ENCODE peak calls at places on chromosome 19, in five cellular contexts. H, P, N, G and Q are unnamed samples.

GRCh38 chr19:13396256-13397080 is 109.8 kb downstream of the CACNA1A start:
- DNase-seq in H (peak), G (no peak), N (no peak), P (peak), Q (peak)

GRCh38 chr19:9857920-9858746 is 23.0 kb downstream of the PIN1 start:
- DNase-seq in P (no peak), N (no peak), G (peak), H (no peak), Q (no peak)

GRCh38 chr19:19619121-19619848 is 798 bp upstream of the PBX4 start:
- DNase-seq in P (no peak), N (peak), G (no peak), H (no peak), Q (no peak)

GRCh38 chr19:15118789-15119494 is 11.7 kb downstream of the SYDE1 start:
- DNase-seq in N (no peak), P (no peak), H (no peak), G (no peak), Q (no peak)

GRCh38 chr19:17052439-17052838 is 22.8 kb downstream of the HAUS8 start:
- DNase-seq in H (peak), P (no peak), N (no peak), G (no peak), Q (peak)

GRCh38 chr19:18321729-18322091 is 1.2 kb downstream of the LSM4 start:
- DNase-seq in N (no peak), H (no peak), G (no peak), P (no peak), Q (no peak)

GRCh38 chr19:12833747-12834417 is 497 bp downstream of the RTBDN start:
- DNase-seq in H (peak), P (no peak), N (peak), G (no peak), Q (no peak)

GRCh38 chr19:48975947-48976847 is 11.1 kb downstream of the FTL start:
- DNase-seq in G (no peak), P (peak), H (no peak), N (no peak), Q (no peak)

GRCh38 chr19:29702161-29702957 is 12.7 kb downstream of the C19orf12 start:
- DNase-seq in G (no peak), N (no peak), P (no peak), H (no peak), Q (no peak)

GRCh38 chr19:55638864-55639359 is 1.9 kb upstream of the ZNF580 start:
- DNase-seq in P (peak), G (peak), H (no peak), N (no peak), Q (no peak)

GRCh38 chr19:23415034-23415433 is 19.8 kb upstream of the ZNF91 start:
- DNase-seq in P (no peak), H (no peak), N (no peak), G (no peak), Q (no peak)

GRCh38 chr19:16541526-16542044 is 652 bp downstream of the CHERP start:
- DNase-seq in N (peak), G (no peak), H (no peak), P (no peak), Q (peak)

GRCh38 chr19:46471116-46471733 is at the start of gene PNMA8A:
- DNase-seq in N (peak), H (peak), G (no peak), P (peak), Q (peak)

GRCh38 chr19:5567360-5567970 is at the start of gene TINCR:
- DNase-seq in N (peak), P (no peak), H (no peak), G (no peak), Q (no peak)

GRCh38 chr19:49327878-49328544 is 3.0 kb upstream of the SLC6A16 start:
- DNase-seq in G (no peak), P (peak), H (peak), N (no peak), Q (peak)

GRCh38 chr19:13835791-13836723 is 40.8 kb downstream of the ZSWIM4 start:
- DNase-seq in G (no peak), N (peak), H (no peak), P (no peak), Q (no peak)

GRCh38 chr19:6220385-6221191 is 59.2 kb downstream of the MLLT1 start:
- DNase-seq in G (no peak), P (no peak), N (peak), H (no peak), Q (no peak)

GRCh38 chr19:4831351-4832340 is at the start of gene TICAM1:
- DNase-seq in H (peak), G (peak), N (peak), P (peak), Q (peak)

GRCh38 chr19:46287585-46287984 is 9.3 kb upstream of the HIF3A start:
- DNase-seq in H (no peak), P (no peak), N (no peak), G (no peak), Q (no peak)

GRCh38 chr19:18415177-18415867 is 3.9 kb upstream of the SSBP4 start:
- DNase-seq in H (no peak), N (peak), P (no peak), G (no peak), Q (no peak)

GRCh38 chr19:16351133-16351809 is 26.6 kb downstream of the KLF2 start:
- DNase-seq in H (no peak), N (no peak), P (no peak), G (no peak), Q (no peak)

GRCh38 chr19:2168619-2169424 is 5.1 kb downstream of the DOT1L start:
- DNase-seq in P (peak), H (peak), G (no peak), N (peak), Q (peak)

GRCh38 chr19:32708457-32708856 is 11.1 kb upstream of the TDRD12 start:
- DNase-seq in P (no peak), G (no peak), H (no peak), N (no peak), Q (no peak)

GRCh38 chr19:45798995-45799517 is 6.4 kb upstream of the DMWD start:
- DNase-seq in G (peak), P (peak), H (peak), N (peak), Q (no peak)

GRCh38 chr19:13068064-13068807 is 34.4 kb downstream of the LYL1 start:
- DNase-seq in G (no peak), H (no peak), P (no peak), N (no peak), Q (no peak)

GRCh38 chr19:43727593-43727853 is 11.6 kb downstream of the IRGC start:
- DNase-seq in G (no peak), N (no peak), P (no peak), H (no peak), Q (no peak)

GRCh38 chr19:58058428-58058827 is 654 bp upstream of the ZNF135 start:
- DNase-seq in H (no peak), P (no peak), N (no peak), G (no peak), Q (no peak)

GRCh38 chr19:58059003-58059671 is at the start of gene ZNF135:
- DNase-seq in H (peak), P (no peak), G (peak), N (peak), Q (no peak)

GRCh38 chr19:58059681-58060080 is 599 bp downstream of the ZNF135 start:
- DNase-seq in G (no peak), N (peak), P (no peak), H (no peak), Q (no peak)

GRCh38 chr19:58056861-58057260 is 2.2 kb upstream of the ZNF135 start:
- DNase-seq in N (no peak), P (no peak), H (no peak), G (no peak), Q (no peak)

GRCh38 chr19:58060231-58060630 is 1.1 kb downstream of the ZNF135 start:
- DNase-seq in N (no peak), H (no peak), P (no peak), G (no peak), Q (no peak)
- H3K27ac ChIP-seq in N (no peak), H (no peak), P (no peak), G (no peak), Q (no peak)

DNA sequence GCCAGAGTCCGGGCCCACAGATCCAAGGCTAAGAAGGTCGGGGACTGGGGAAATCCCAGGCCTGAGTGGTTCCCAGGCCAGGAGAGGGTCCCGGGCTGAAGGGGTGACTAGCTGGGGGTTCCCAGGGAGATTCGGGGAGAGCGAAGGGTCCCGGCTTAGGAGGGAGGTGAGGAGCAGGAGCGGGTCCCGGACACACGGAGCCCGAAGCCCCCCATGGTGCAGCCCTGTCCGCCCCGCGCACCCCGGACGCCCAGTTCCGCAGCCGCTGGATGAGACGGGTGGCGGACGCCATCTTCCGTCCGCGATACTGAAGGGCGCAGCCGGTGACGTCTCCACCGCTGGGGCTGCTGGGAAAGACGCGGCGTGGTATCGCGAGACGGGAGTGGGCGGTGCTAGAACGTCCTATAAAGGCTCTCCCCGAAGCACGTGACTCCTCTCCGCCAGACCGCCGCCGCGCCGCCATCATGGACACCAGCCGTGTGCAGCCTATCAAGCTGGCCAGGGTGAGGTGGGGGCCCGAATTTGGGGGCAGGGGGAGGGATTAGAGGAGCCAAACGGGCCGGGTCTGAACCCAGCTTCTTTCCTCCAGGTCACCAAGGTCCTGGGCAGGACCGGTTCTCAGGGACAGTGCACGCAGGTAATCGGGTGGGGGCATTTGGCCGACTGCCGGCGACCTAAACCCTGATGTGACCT is at the start of the genes NDUFA7 and RPS28:
- DNase-seq in P (peak), H (peak), G (peak), N (peak), Q (peak)
- TF ChIP-seq CTCF in P (no peak), H (no peak), G (peak), N (no peak), Q (peak)

GRCh38 chr19:41569481-41570150 is 6.3 kb upstream of the CEACAM21 start:
- DNase-seq in H (no peak), P (no peak), N (peak), G (no peak), Q (no peak)

GRCh38 chr19:41563847-41564514 is 12.0 kb upstream of the CEACAM21 start:
- DNase-seq in N (no peak), G (no peak), H (peak), P (no peak), Q (no peak)

GRCh38 chr19:41564515-41565383 is 11.2 kb upstream of the CEACAM21 start:
- DNase-seq in G (no peak), P (no peak), N (peak), H (no peak), Q (no peak)

GRCh38 chr19:41570179-41570578 is 5.8 kb upstream of the CEACAM21 start:
- DNase-seq in N (no peak), H (no peak), P (no peak), G (no peak), Q (no peak)

GRCh38 chr19:41565384-41565730 is 10.6 kb upstream of the CEACAM21 start:
- DNase-seq in P (no peak), N (no peak), H (no peak), G (no peak), Q (no peak)
- H3K27ac ChIP-seq in P (no peak), N (no peak), H (no peak), G (no peak), Q (no peak)

DNA sequence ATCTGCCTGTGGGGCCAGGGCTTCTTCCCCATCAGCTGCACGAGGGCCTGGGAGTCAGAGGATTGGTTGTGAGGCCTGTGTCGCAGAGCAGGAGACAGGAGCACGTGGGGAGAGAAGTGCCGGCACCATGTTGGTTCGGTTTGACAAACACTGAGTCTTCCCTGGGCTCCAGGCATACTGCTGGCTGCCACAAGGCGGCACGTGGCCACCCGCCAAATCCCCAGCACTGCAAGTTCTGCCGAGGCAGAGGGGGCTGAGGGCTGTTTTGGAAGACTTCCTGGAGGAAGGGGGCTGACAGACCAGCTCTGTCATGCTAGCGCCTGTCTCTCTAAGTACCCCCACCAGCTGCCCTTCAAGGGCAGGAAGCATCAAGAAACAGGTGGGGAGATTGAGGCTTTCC is 9.5 kb downstream of the SHANK1 start:
- DNase-seq in N (no peak), P (no peak), G (no peak), H (no peak), Q (no peak)
- TF ChIP-seq CTCF in N (no peak), P (no peak), G (no peak), H (no peak), Q (peak)

GRCh38 chr19:3188627-3189596 is 3.2 kb downstream of the NCLN start:
- DNase-seq in G (no peak), P (no peak), N (peak), H (no peak), Q (no peak)
- H3K27ac ChIP-seq in G (no peak), P (no peak), N (peak), H (peak), Q (no peak)

GRCh38 chr19:41159861-41160260 is 33.2 kb upstream of the CYP2S1 start:
- DNase-seq in H (no peak), P (no peak), G (no peak), N (no peak), Q (no peak)

GRCh38 chr19:41156207-41156606 is 36.8 kb upstream of the CYP2S1 start:
- DNase-seq in G (no peak), H (no peak), P (no peak), N (no peak), Q (no peak)

GRCh38 chr19:41166888-41167804 is 25.9 kb upstream of the CYP2S1 start:
- DNase-seq in P (no peak), N (no peak), H (no peak), G (no peak), Q (no peak)

DNA sequence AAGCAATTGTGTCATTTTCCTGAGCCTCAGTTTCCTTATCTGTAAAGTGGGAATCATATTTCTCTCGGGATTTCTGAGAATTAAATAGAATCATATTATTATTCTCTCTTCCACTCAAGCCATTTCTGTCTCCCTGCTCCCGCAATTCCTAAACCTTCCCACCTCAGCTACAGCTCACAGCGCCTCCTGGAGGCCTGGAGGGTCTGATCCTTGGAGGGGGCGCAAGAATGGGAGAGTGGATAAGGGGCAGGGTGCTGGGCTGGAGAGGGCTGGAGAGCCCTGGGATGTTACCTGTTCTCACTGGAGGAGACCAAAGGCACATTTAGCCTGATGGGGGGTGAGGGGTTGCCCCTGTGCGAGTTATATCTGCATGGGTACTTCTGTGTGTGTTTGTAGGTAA is 31.1 kb upstream of the CYP2S1 start:
- DNase-seq in N (no peak), G (no peak), H (no peak), P (no peak), Q (no peak)
- TF ChIP-seq CTCF in N (no peak), G (no peak), H (no peak), P (peak), Q (peak)

GRCh38 chr19:708154-709141 is at the start of gene PALM:
- DNase-seq in G (no peak), H (no peak), N (peak), P (no peak), Q (no peak)
- H3K27ac ChIP-seq in G (no peak), H (peak), N (peak), P (peak), Q (no peak)